ENCODE peak calls at places on chromosomes 16 and 17, in five cellular contexts. W is non-pigmented ciliary epithelial cell, U is ovary, X is HCEC 1CT, C is tibial nerve. S is an unnamed sample.

GRCh38 chr17:17107891-17108680 is 65.8 kb downstream of the MPRIP start:
- DNase-seq in C (no peak), U (no peak), W (no peak), X (no peak), S (no peak)

GRCh38 chr17:29560306-29560705 is 6.5 kb downstream of the ABHD15 start:
- DNase-seq in X (no peak), W (no peak), U (no peak), C (no peak), S (no peak)

GRCh38 chr16:88804552-88805339 is 1.2 kb downstream of the CDT1 start:
- DNase-seq in C (no peak), U (no peak), W (no peak), X (peak), S (no peak)

GRCh38 chr16:6106061-6106460 is 1008.5 kb upstream of the EEF2KMT start:
- DNase-seq in W (no peak), U (no peak), C (no peak), X (no peak), S (no peak)

GRCh38 chr17:17001874-17002520 is 30.1 kb upstream of the TNFRSF13B start:
- DNase-seq in W (no peak), U (peak), C (peak), X (peak), S (peak)

GRCh38 chr16:50338371-50339231 is 30.2 kb downstream of the BRD7 start:
- DNase-seq in X (peak), U (no peak), C (no peak), W (no peak), S (peak)

GRCh38 chr17:59490259-59490658 is 75.2 kb upstream of the DHX40 start:
- DNase-seq in X (no peak), W (no peak), C (no peak), U (no peak), S (no peak)

GRCh38 chr16:65024649-65025243 is 97.1 kb downstream of the CDH11 start:
- DNase-seq in C (no peak), X (peak), W (peak), U (no peak), S (no peak)

S was measured in CD4-positive, alpha-beta memory T cell.